ENCODE peak calls at places on chromosomes 16 and 17, in five cellular contexts. One of them, this sample, is unnamed.

GRCh38 chr17:10792156-10792555 is 11.7 kb downstream of the TMEM238L start:
- DNase-seq in GM12878: no peak
- DNase-seq in SK-N-SH: no peak
- DNase-seq in HepG2: no peak
- DNase-seq in K562: no peak
- DNase-seq in this sample: no peak

GRCh38 chr17:9700136-9700535 is 54.8 kb downstream of the USP43 start:
- DNase-seq in GM12878: no peak
- DNase-seq in SK-N-SH: no peak
- DNase-seq in HepG2: no peak
- DNase-seq in K562: no peak
- DNase-seq in this sample: no peak

GRCh38 chr17:77375526-77375916 is 234.8 kb downstream of the SEC14L1 start:
- DNase-seq in GM12878: no peak
- DNase-seq in SK-N-SH: no peak
- DNase-seq in HepG2: no peak
- DNase-seq in K562: peak
- DNase-seq in this sample: no peak

GRCh38 chr16:73176577-73177013 is 128.7 kb upstream of the ZFHX3 start:
- DNase-seq in GM12878: no peak
- DNase-seq in SK-N-SH: no peak
- DNase-seq in HepG2: peak
- DNase-seq in K562: no peak
- DNase-seq in this sample: no peak

GRCh38 chr17:11935734-11936406 is 61.4 kb downstream of the ZNF18 start:
- DNase-seq in GM12878: no peak
- DNase-seq in SK-N-SH: peak
- DNase-seq in HepG2: peak
- DNase-seq in K562: peak
- DNase-seq in this sample: peak

GRCh38 chr17:44569459-44569858 is 12.2 kb downstream of the FZD2 start:
- DNase-seq in GM12878: no peak
- DNase-seq in SK-N-SH: peak
- DNase-seq in HepG2: no peak
- DNase-seq in K562: no peak
- DNase-seq in this sample: no peak

GRCh38 chr16:648071-648785 is 937 bp upstream of the WDR90 start:
- DNase-seq in GM12878: no peak
- DNase-seq in SK-N-SH: peak
- DNase-seq in HepG2: peak
- DNase-seq in K562: no peak
- DNase-seq in this sample: peak

GRCh38 chr17:34998205-34998604 is 17.9 kb downstream of the LIG3 start:
- DNase-seq in GM12878: peak
- DNase-seq in SK-N-SH: peak
- DNase-seq in HepG2: peak
- DNase-seq in K562: peak
- DNase-seq in this sample: peak

GRCh38 chr16:30519120-30520049 is 7.0 kb downstream of the ZNF768 start:
- DNase-seq in GM12878: no peak
- DNase-seq in SK-N-SH: no peak
- DNase-seq in HepG2: no peak
- DNase-seq in K562: no peak
- DNase-seq in this sample: no peak

GRCh38 chr16:65059421-65059980 is 62.4 kb downstream of the CDH11 start:
- DNase-seq in GM12878: no peak
- DNase-seq in SK-N-SH: no peak
- DNase-seq in HepG2: no peak
- DNase-seq in K562: no peak
- DNase-seq in this sample: no peak

GRCh38 chr17:48546924-48547838 is 2.3 kb upstream of the HOXB2 start:
- DNase-seq in GM12878: no peak
- DNase-seq in SK-N-SH: no peak
- DNase-seq in HepG2: no peak
- DNase-seq in K562: peak
- DNase-seq in this sample: no peak

GRCh38 chr17:76153640-76154039 is 12.6 kb upstream of the FOXJ1 start:
- DNase-seq in GM12878: no peak
- DNase-seq in SK-N-SH: no peak
- DNase-seq in HepG2: peak
- DNase-seq in K562: no peak
- DNase-seq in this sample: no peak

GRCh38 chr17:21168555-21168865 is 41.7 kb downstream of the DHRS7B start:
- DNase-seq in GM12878: no peak
- DNase-seq in SK-N-SH: no peak
- DNase-seq in HepG2: no peak
- DNase-seq in K562: no peak
- DNase-seq in this sample: no peak

GRCh38 chr17:283911-284675 is 68.5 kb downstream of the RPH3AL start:
- DNase-seq in GM12878: no peak
- DNase-seq in SK-N-SH: no peak
- DNase-seq in HepG2: no peak
- DNase-seq in K562: no peak
- DNase-seq in this sample: no peak

GRCh38 chr17:69142473-69142802 is 743 bp upstream of the ABCA6 start:
- DNase-seq in GM12878: no peak
- DNase-seq in SK-N-SH: no peak
- DNase-seq in HepG2: peak
- DNase-seq in K562: no peak
- DNase-seq in this sample: no peak

GRCh38 chr17:36686123-36686669 is 84.8 kb downstream of the MRM1 start:
- DNase-seq in GM12878: no peak
- DNase-seq in SK-N-SH: no peak
- DNase-seq in HepG2: no peak
- DNase-seq in K562: no peak
- DNase-seq in this sample: no peak

GRCh38 chr16:1309888-1310831 is 724 bp downstream of the UBE2I start:
- DNase-seq in GM12878: no peak
- DNase-seq in SK-N-SH: peak
- DNase-seq in HepG2: no peak
- DNase-seq in K562: peak
- DNase-seq in this sample: peak

GRCh38 chr17:81153340-81153803 is 11.9 kb upstream of the PVALEF start:
- DNase-seq in GM12878: no peak
- DNase-seq in SK-N-SH: peak
- DNase-seq in HepG2: no peak
- DNase-seq in K562: peak
- DNase-seq in this sample: peak

GRCh38 chr16:84759061-84759460 is 59.3 kb downstream of the USP10 start:
- DNase-seq in GM12878: no peak
- DNase-seq in SK-N-SH: no peak
- DNase-seq in HepG2: no peak
- DNase-seq in K562: no peak
- DNase-seq in this sample: no peak

GRCh38 chr16:15682105-15682570 is 32.1 kb downstream of the NDE1 start:
- DNase-seq in GM12878: no peak
- DNase-seq in SK-N-SH: no peak
- DNase-seq in HepG2: peak
- DNase-seq in K562: peak
- DNase-seq in this sample: peak

GRCh38 chr17:55254375-55254774 is 10.4 kb upstream of the HLF start:
- DNase-seq in GM12878: no peak
- DNase-seq in SK-N-SH: no peak
- DNase-seq in HepG2: no peak
- DNase-seq in K562: no peak
- DNase-seq in this sample: no peak

GRCh38 chr17:40442392-40443195 is 656 bp upstream of the IGFBP4 start:
- DNase-seq in GM12878: no peak
- DNase-seq in SK-N-SH: no peak
- DNase-seq in HepG2: no peak
- DNase-seq in K562: peak
- DNase-seq in this sample: no peak

GRCh38 chr17:39196820-39197331 is 593 bp downstream of the CACNB1 start:
- DNase-seq in GM12878: no peak
- DNase-seq in SK-N-SH: peak
- DNase-seq in HepG2: no peak
- DNase-seq in K562: peak
- DNase-seq in this sample: no peak

GRCh38 chr16:16127469-16128116 is 95.7 kb downstream of the ABCC6 start:
- DNase-seq in GM12878: peak
- DNase-seq in SK-N-SH: peak
- DNase-seq in HepG2: peak
- DNase-seq in K562: peak
- DNase-seq in this sample: peak

GRCh38 chr16:81710596-81710995 is 68.5 kb upstream of the PLCG2 start:
- DNase-seq in GM12878: no peak
- DNase-seq in SK-N-SH: no peak
- DNase-seq in HepG2: no peak
- DNase-seq in K562: no peak
- DNase-seq in this sample: no peak

GRCh38 chr16:22400899-22401298 is 26.5 kb upstream of the CDR2 start:
- DNase-seq in GM12878: no peak
- DNase-seq in SK-N-SH: no peak
- DNase-seq in HepG2: no peak
- DNase-seq in K562: no peak
- DNase-seq in this sample: peak

GRCh38 chr16:25838724-25839186 is 147.0 kb downstream of the HS3ST4 start:
- DNase-seq in GM12878: peak
- DNase-seq in SK-N-SH: peak
- DNase-seq in HepG2: peak
- DNase-seq in K562: peak
- DNase-seq in this sample: no peak

GRCh38 chr17:17883801-17884200 is 47.0 kb upstream of the SREBF1 start:
- DNase-seq in GM12878: no peak
- DNase-seq in SK-N-SH: no peak
- DNase-seq in HepG2: no peak
- DNase-seq in K562: no peak
- DNase-seq in this sample: no peak

DNA sequence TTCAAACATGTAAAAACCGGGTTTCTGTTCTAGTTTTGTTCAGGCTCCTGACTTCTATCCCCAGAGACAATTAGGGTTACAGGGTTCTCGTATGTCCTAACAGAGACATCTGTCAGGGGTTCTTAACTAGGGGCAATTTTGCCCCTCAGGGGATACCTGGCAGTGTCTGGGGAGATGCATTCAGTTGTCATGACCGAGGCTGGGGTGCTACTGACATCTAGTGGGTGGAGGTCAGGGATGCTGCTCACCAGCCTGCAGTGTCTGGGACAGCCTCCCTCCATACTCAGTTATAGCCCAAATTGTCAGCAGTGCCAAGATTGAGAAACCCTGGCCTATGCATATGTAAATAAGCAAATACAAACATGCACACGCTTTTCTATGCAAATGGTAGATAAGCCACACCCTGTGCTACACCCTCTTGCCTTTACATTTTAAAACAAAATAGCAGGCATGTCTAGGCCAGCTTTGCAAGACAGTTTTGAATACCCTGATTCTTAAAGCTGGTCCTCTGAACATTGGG is 37.4 kb downstream of the CLEC16A start:
- DNase-seq in GM12878: no peak
- DNase-seq in SK-N-SH: peak
- DNase-seq in HepG2: peak
- DNase-seq in K562: no peak
- DNase-seq in this sample: peak
- TF ChIP-seq GABPA in GM12878: no peak
- TF ChIP-seq GABPA in SK-N-SH: no peak
- TF ChIP-seq GABPA in HepG2: no peak
- TF ChIP-seq GABPA in K562: no peak
- TF ChIP-seq GABPA in this sample: no peak

GRCh38 chr17:28506763-28507487 is 777 bp downstream of the FOXN1 start:
- DNase-seq in GM12878: no peak
- DNase-seq in SK-N-SH: no peak
- DNase-seq in HepG2: no peak
- DNase-seq in K562: no peak
- DNase-seq in this sample: no peak

GRCh38 chr17:28500712-28501379 is 5.3 kb upstream of the FOXN1 start:
- DNase-seq in GM12878: peak
- DNase-seq in SK-N-SH: peak
- DNase-seq in HepG2: no peak
- DNase-seq in K562: peak
- DNase-seq in this sample: no peak

GRCh38 chr17:28501421-28502284 is 4.5 kb upstream of the FOXN1 start:
- DNase-seq in GM12878: no peak
- DNase-seq in SK-N-SH: no peak
- DNase-seq in HepG2: no peak
- DNase-seq in K562: no peak
- DNase-seq in this sample: no peak

GRCh38 chr17:28505986-28506665 is at the start of gene FOXN1:
- DNase-seq in GM12878: no peak
- DNase-seq in SK-N-SH: no peak
- DNase-seq in HepG2: no peak
- DNase-seq in K562: no peak
- DNase-seq in this sample: no peak

DNA sequence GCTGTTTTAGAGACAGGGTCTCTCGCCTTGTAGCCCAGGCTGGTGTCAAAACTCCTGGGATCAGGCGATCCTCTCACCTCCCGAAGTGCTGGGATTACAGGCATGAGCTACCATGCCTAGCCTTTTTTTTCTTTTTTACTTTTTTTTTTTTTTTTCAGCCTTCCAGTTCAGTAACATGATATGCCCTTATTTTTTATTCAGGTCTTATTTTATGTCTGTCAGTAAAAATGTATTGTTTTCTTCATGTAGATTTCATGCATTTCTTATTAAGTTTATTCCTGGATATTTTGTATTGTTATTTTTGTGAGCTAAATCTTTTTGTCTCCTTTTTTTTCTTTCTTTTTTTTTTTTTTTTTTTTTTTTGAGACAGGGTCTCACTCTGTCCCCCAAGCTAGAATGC is 2.7 kb upstream of the FOXN1 start:
- DNase-seq in GM12878: no peak
- DNase-seq in SK-N-SH: no peak
- DNase-seq in HepG2: no peak
- DNase-seq in K562: no peak
- DNase-seq in this sample: no peak
- TF ChIP-seq REST in GM12878: no peak
- TF ChIP-seq REST in SK-N-SH: no peak
- TF ChIP-seq REST in HepG2: no peak
- TF ChIP-seq REST in K562: no peak
- TF ChIP-seq REST in this sample: no peak

GRCh38 chr16:88970539-88971065 is 6.4 kb downstream of the CBFA2T3 start:
- DNase-seq in GM12878: no peak
- DNase-seq in SK-N-SH: no peak
- DNase-seq in HepG2: no peak
- DNase-seq in K562: no peak
- DNase-seq in this sample: no peak
- H3K27ac ChIP-seq in GM12878: peak
- H3K27ac ChIP-seq in SK-N-SH: no peak
- H3K27ac ChIP-seq in HepG2: no peak
- H3K27ac ChIP-seq in K562: no peak
- H3K27ac ChIP-seq in this sample: no peak

DNA sequence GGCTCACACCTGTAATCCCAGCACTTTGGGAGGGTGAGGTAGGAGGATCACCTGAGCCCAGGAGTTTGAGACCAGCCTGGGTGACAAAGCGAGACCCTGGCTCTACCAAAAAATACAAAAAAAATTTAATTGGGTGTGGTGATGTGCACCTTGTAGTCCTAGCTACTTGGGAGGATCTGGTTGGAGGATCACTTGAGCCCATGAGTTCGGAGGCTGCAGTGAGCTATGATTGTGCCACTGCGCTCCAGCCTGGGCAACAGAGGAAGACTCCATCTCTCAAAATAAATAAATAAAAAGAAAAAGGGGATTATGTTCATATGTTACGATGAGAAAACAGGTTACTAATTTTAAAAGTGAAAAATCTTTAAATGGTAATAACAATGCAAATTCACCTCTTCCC is 996 bp downstream of the MLKL start:
- DNase-seq in GM12878: no peak
- DNase-seq in SK-N-SH: no peak
- DNase-seq in HepG2: no peak
- DNase-seq in K562: no peak
- DNase-seq in this sample: no peak
- TF ChIP-seq GABPA in GM12878: no peak
- TF ChIP-seq GABPA in SK-N-SH: no peak
- TF ChIP-seq GABPA in HepG2: no peak
- TF ChIP-seq GABPA in K562: no peak
- TF ChIP-seq GABPA in this sample: no peak